ENCODE peak calls at places on chromosomes 7 and 10, in seven cellular contexts. C is Kasumi-1; O is stimulated activated CD4-positive, alpha-beta T cell treated with anti-CD3 and anti-CD28 coated beads, Interleukin-1b, Interleukin-23, amount 100 ng/mL, for 1 hour; W is cardiac fibroblast; X is HS-5; H is activated naive CD8-positive, alpha-beta T cell treated with anti-CD3 and anti-CD28 coated beads for 36 hours; L is kidney tubule cell. G is an unnamed sample.

GRCh38 chr7:55498142-55498541 is 74.2 kb downstream of the VOPP1 start:
- DNase-seq in C (no peak), O (no peak), W (no peak), X (no peak), H (no peak), L (no peak), G (no peak)

GRCh38 chr10:76133597-76134255 is 702.3 kb downstream of the LRMDA start:
- DNase-seq in C (no peak), O (no peak), W (no peak), X (no peak), H (no peak), L (no peak), G (no peak)

GRCh38 chr7:130733866-130734524 is at the start of gene KLF14:
- DNase-seq in C (no peak), O (no peak), W (no peak), X (no peak), H (peak), L (no peak), G (no peak)

GRCh38 chr10:123133511-123133910 is 2.3 kb upstream of the HMX3 start:
- DNase-seq in C (no peak), O (no peak), W (no peak), X (no peak), H (no peak), L (no peak), G (no peak)

GRCh38 chr7:116315803-116316202 is 105.5 kb downstream of the TES start:
- DNase-seq in C (no peak), O (no peak), W (no peak), X (no peak), H (no peak), L (no peak), G (no peak)

GRCh38 chr10:15084502-15084922 is 4.1 kb downstream of the ACBD7 start:
- DNase-seq in C (no peak), O (no peak), W (peak), X (peak), H (no peak), L (peak), G (peak)

GRCh38 chr7:150340024-150340749 is 1.2 kb downstream of the RARRES2 start:
- DNase-seq in C (no peak), O (no peak), W (peak), X (no peak), H (peak), L (peak), G (no peak)

GRCh38 chr7:90726623-90727022 is 130.5 kb downstream of the CDK14 start:
- DNase-seq in C (no peak), O (no peak), W (peak), X (no peak), H (no peak), L (peak), G (no peak)

GRCh38 chr10:13056461-13057077 is 43.4 kb upstream of the OPTN start:
- DNase-seq in C (no peak), O (no peak), W (peak), X (no peak), H (no peak), L (no peak), G (no peak)

GRCh38 chr10:75347211-75347610 is 54.4 kb downstream of the ZNF503 start:
- DNase-seq in C (no peak), O (no peak), W (no peak), X (no peak), H (no peak), L (peak), G (peak)